ENCODE peak calls at places on chromosomes 6 and 20, in six cellular contexts. C is anterior cingulate cortex, W is adipocyte, U is progenitor cell of endocrine pancreas, N is T-helper 17 cell, S is posterior vena cava. B is an unnamed sample.

GRCh38 chr6:118581489-118581959 is 33.4 kb downstream of the PLN start:
- DNase-seq in N (no peak), U (no peak), C (no peak), S (no peak), W (peak), B (no peak)

GRCh38 chr20:23399568-23400241 is 21.6 kb downstream of the NAPB start:
- DNase-seq in U (no peak), N (no peak), S (no peak), C (no peak), W (peak), B (no peak)

GRCh38 chr20:54208492-54209044 is 681 bp downstream of the PFDN4 start:
- DNase-seq in N (no peak), W (peak), U (no peak), C (peak), S (no peak), B (no peak)

GRCh38 chr20:58555078-58555765 is 40.0 kb upstream of the APCDD1L start:
- DNase-seq in C (no peak), N (no peak), S (no peak), U (no peak), W (peak), B (no peak)

GRCh38 chr20:50073500-50073899 is 39.5 kb downstream of the UBE2V1 start:
- DNase-seq in W (no peak), S (peak), U (no peak), N (no peak), C (no peak), B (no peak)

GRCh38 chr20:44990425-44990824 is 24.1 kb downstream of the STK4 start:
- DNase-seq in S (no peak), W (peak), N (no peak), U (no peak), C (no peak), B (no peak)

GRCh38 chr6:43723737-43724295 is 36.2 kb upstream of the MRPS18A start:
- DNase-seq in W (peak), U (peak), S (peak), N (peak), C (no peak), B (no peak)

GRCh38 chr20:11755071-11755881 is 162.4 kb upstream of the BTBD3 start:
- DNase-seq in U (no peak), C (no peak), N (no peak), W (peak), S (no peak), B (no peak)

GRCh38 chr20:57939499-57939898 is 229.7 kb upstream of the PMEPA1 start:
- DNase-seq in C (no peak), S (no peak), U (no peak), W (no peak), N (no peak), B (no peak)

GRCh38 chr6:37546141-37546871 is 46.6 kb upstream of the CCDC167 start:
- DNase-seq in U (no peak), N (no peak), S (no peak), C (no peak), W (no peak), B (no peak)

GRCh38 chr6:5657684-5658429 is 348.9 kb downstream of the NRN1 start:
- DNase-seq in S (no peak), N (no peak), U (no peak), C (no peak), W (no peak), B (no peak)

GRCh38 chr6:53811082-53811481 is 16.3 kb downstream of the LRRC1 start:
- DNase-seq in U (no peak), S (no peak), N (no peak), W (no peak), C (no peak), B (no peak)

B was measured in type B pancreatic cell.